ENCODE peak calls at places on chromosomes 1 and 21, in ten cellular contexts. R is GM12878, B is Panc1, U is GM23338, Y is endothelial cell of umbilical vein, G is transverse colon, X is prostate gland, D is GM12892, Z is stomach, Q is spleen. L is an unnamed sample.

GRCh38 chr1:210688482-210689233 is 360.0 kb downstream of the HHAT start:
- DNase-seq in R (no peak), B (no peak), U (no peak), Y (no peak), G (no peak), X (no peak), D (no peak), Z (no peak), Q (no peak), L (no peak)

GRCh38 chr21:45988366-45989347 is 7.1 kb downstream of the COL6A1 start:
- DNase-seq in R (no peak), B (no peak), U (no peak), Y (no peak), G (no peak), X (no peak), D (no peak), Z (no peak), Q (peak), L (no peak)

GRCh38 chr1:246733706-246734105 is 9.5 kb downstream of the SCCPDH start:
- DNase-seq in R (no peak), B (no peak), U (no peak), Y (peak), G (no peak), X (no peak), D (no peak), Z (no peak), Q (no peak), L (no peak)

GRCh38 chr1:162631546-162632233 is 574 bp upstream of the DDR2 start:
- DNase-seq in R (no peak), B (no peak), U (no peak), Y (peak), G (no peak), X (no peak), D (no peak), Z (no peak), Q (no peak), L (no peak)

GRCh38 chr1:214500349-214501055 is 50.9 kb downstream of the PTPN14 start:
- DNase-seq in R (no peak), B (no peak), U (no peak), Y (no peak), G (no peak), X (no peak), D (no peak), Z (no peak), Q (no peak), L (no peak)

GRCh38 chr1:154760469-154760933 is 109.6 kb downstream of the KCNN3 start:
- DNase-seq in R (no peak), B (no peak), U (peak), Y (peak), G (peak), X (peak), D (peak), Z (peak), Q (peak), L (no peak)

GRCh38 chr1:161962094-161962887 is 61.4 kb downstream of the OLFML2B start:
- DNase-seq in R (peak), B (no peak), U (no peak), Y (peak), G (no peak), X (no peak), D (no peak), Z (no peak), Q (no peak), L (no peak)

GRCh38 chr1:7302873-7303272 is 468.2 kb upstream of the VAMP3 start:
- DNase-seq in R (no peak), B (no peak), U (no peak), Y (no peak), G (no peak), X (no peak), D (no peak), Z (no peak), Q (no peak), L (no peak)

GRCh38 chr1:243420968-243421675 is 165.3 kb downstream of the SDCCAG8 start:
- DNase-seq in R (no peak), B (no peak), U (no peak), Y (no peak), G (no peak), X (no peak), D (no peak), Z (no peak), Q (no peak), L (no peak)

GRCh38 chr1:12407050-12407961 is 177.5 kb downstream of the VPS13D start:
- DNase-seq in R (peak), B (peak), U (peak), Y (peak), G (no peak), X (peak), D (no peak), Z (no peak), Q (no peak), L (no peak)

GRCh38 chr1:6521502-6521901 is 30.0 kb upstream of the PLEKHG5 start:
- DNase-seq in R (no peak), B (no peak), U (no peak), Y (no peak), G (no peak), X (no peak), D (no peak), Z (no peak), Q (no peak), L (no peak)

GRCh38 chr1:10962483-10962882 is 50.0 kb upstream of the TARDBP start:
- DNase-seq in R (no peak), B (no peak), U (no peak), Y (no peak), G (no peak), X (no peak), D (no peak), Z (peak), Q (no peak), L (no peak)

GRCh38 chr1:152034654-152035405 is 2.0 kb downstream of the S100A11 start:
- DNase-seq in R (peak), B (peak), U (peak), Y (peak), G (peak), X (peak), D (peak), Z (peak), Q (no peak), L (no peak)

GRCh38 chr1:223683586-223684487 is 18.3 kb upstream of the CAPN8 start:
- DNase-seq in R (no peak), B (peak), U (peak), Y (peak), G (peak), X (peak), D (no peak), Z (peak), Q (no peak), L (no peak)

GRCh38 chr1:217311766-217312165 is 319.1 kb downstream of the GPATCH2 start:
- DNase-seq in R (no peak), B (no peak), U (peak), Y (no peak), G (no peak), X (no peak), D (no peak), Z (no peak), Q (no peak), L (no peak)

GRCh38 chr1:157092831-157093230 is 6.8 kb downstream of the ETV3L start:
- DNase-seq in R (no peak), B (no peak), U (peak), Y (no peak), G (no peak), X (no peak), D (no peak), Z (peak), Q (peak), L (no peak)

GRCh38 chr1:72431810-72432209 is 149.5 kb upstream of the NEGR1 start:
- DNase-seq in R (no peak), B (no peak), U (no peak), Y (no peak), G (no peak), X (no peak), D (no peak), Z (no peak), Q (no peak), L (no peak)

GRCh38 chr1:115467790-115468189 is 129.7 kb upstream of the NGF start:
- DNase-seq in R (no peak), B (no peak), U (no peak), Y (no peak), G (no peak), X (no peak), D (no peak), Z (no peak), Q (no peak), L (no peak)

GRCh38 chr1:19045898-19046889 is 89.7 kb upstream of the IFFO2 start:
- DNase-seq in R (no peak), B (no peak), U (no peak), Y (no peak), G (peak), X (no peak), D (no peak), Z (no peak), Q (peak), L (no peak)

GRCh38 chr1:178344513-178345077 is 152.2 kb downstream of the CLEC20A start:
- DNase-seq in R (peak), B (peak), U (peak), Y (peak), G (no peak), X (no peak), D (no peak), Z (no peak), Q (no peak), L (no peak)

GRCh38 chr21:42474043-42474831 is 21.8 kb downstream of the RSPH1 start:
- DNase-seq in R (no peak), B (no peak), U (peak), Y (peak), G (peak), X (peak), D (no peak), Z (peak), Q (no peak), L (no peak)
- TF ChIP-seq POLR2AphosphoS5 in R (no peak), B (no peak), U (no peak), Y (peak), G (peak), X (peak), D (no peak), Z (no peak), Q (no peak), L (no peak)

DNA sequence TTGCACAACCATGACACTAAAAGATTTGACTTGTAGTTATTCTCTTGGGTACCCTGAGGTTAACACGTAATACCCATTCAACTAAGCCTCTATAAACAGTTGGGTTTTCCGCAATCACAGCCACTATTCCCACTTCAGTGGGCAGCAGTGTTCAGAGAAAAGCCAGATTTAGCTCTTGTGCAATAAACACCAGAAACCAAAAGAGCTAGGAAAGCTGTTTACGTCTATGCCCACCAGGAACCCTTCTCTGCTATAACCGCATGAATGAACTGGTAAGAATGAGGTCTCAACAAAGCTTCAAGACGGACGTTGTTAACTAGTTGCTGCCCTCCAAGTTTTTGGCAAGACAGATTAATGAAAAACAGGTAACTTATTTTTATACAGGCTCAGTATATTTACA is 101.3 kb downstream of the SLC45A1 start:
- DNase-seq in R (no peak), B (no peak), U (no peak), Y (no peak), G (no peak), X (no peak), D (no peak), Z (no peak), Q (no peak), L (no peak)
- TF ChIP-seq POLR2AphosphoS5 in R (no peak), B (no peak), U (no peak), Y (no peak), G (no peak), X (no peak), D (no peak), Z (peak), Q (no peak), L (no peak)

GRCh38 chr1:230144010-230144614 is 77.1 kb downstream of the GALNT2 start:
- DNase-seq in R (no peak), B (no peak), U (no peak), Y (no peak), G (no peak), X (no peak), D (no peak), Z (no peak), Q (peak), L (no peak)

GRCh38 chr1:230144765-230145504 is 77.9 kb downstream of the GALNT2 start:
- DNase-seq in R (no peak), B (no peak), U (no peak), Y (no peak), G (no peak), X (no peak), D (no peak), Z (no peak), Q (peak), L (no peak)

GRCh38 chr1:230142608-230143209 is 75.7 kb downstream of the GALNT2 start:
- DNase-seq in R (no peak), B (no peak), U (no peak), Y (no peak), G (no peak), X (no peak), D (no peak), Z (no peak), Q (peak), L (no peak)

GRCh38 chr1:230141797-230142607 is 75.0 kb downstream of the GALNT2 start:
- DNase-seq in R (no peak), B (no peak), U (peak), Y (no peak), G (no peak), X (no peak), D (no peak), Z (no peak), Q (peak), L (no peak)

DNA sequence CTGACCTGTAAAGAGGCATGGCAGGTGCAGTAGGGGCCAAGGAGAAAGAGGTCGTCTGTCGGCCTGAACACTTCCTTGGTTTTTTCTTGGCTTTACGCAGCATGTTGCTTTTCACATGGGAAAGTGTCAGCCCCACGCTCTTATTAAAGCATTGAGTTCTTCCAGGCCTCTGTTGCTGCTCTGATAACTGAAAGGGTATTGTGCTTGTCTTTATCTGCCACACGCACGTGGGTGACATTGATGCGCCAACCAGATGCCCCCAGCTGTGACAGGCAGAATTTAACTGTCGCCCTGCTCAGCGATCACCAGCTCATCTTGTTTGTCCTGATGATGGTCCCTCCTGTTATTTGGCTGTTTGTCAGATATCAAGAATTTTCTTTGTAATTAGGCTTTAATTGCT is 76.5 kb downstream of the GALNT2 start:
- DNase-seq in R (no peak), B (no peak), U (no peak), Y (no peak), G (no peak), X (no peak), D (no peak), Z (no peak), Q (peak), L (no peak)
- TF ChIP-seq POLR2AphosphoS5 in R (no peak), B (no peak), U (no peak), Y (no peak), G (no peak), X (no peak), D (no peak), Z (no peak), Q (no peak), L (no peak)

DNA sequence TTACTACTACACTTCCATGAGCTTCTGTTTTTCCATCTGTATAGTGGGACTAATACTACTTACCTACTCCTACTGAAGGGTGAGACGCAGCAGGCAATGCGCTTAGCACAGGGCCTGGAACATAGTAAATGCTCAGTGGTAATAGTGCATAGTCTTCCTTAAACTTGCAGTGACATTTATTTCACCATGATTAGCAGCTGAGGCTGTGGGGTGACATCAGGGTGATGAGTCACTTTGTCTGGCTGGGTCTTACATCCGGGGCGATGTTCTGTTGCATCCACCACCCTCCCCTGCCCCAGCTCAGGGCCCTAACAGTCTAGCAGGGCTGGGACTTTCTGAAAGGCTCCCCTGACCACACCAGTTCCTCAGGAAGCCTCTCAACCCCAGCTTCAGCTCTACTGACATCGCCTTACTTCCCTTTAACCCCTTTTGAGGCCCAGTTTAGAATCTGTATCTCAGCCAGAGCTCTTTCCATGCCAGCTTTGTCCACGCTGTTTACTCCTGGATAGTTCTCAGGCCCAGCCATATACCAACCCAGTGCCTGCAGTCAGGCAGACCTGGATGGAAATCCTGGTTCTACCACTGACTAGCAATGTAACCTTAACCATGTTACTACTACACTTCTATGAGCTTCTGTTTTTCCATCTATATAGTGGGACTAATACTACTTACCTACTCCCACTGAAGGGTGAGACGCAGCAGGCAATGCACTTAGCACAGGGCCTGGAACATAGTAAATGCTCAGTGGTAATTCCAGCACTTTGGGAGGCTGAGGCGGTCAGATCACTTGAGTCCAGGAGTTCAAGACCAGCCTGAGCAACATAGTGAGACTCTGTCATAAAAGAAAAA is 66.3 kb downstream of the CD58 start:
- DNase-seq in R (peak), B (no peak), U (no peak), Y (no peak), G (peak), X (peak), D (peak), Z (peak), Q (peak), L (no peak)
- TF ChIP-seq POLR2AphosphoS5 in R (no peak), B (no peak), U (no peak), Y (no peak), G (no peak), X (no peak), D (no peak), Z (no peak), Q (peak), L (no peak)

DNA sequence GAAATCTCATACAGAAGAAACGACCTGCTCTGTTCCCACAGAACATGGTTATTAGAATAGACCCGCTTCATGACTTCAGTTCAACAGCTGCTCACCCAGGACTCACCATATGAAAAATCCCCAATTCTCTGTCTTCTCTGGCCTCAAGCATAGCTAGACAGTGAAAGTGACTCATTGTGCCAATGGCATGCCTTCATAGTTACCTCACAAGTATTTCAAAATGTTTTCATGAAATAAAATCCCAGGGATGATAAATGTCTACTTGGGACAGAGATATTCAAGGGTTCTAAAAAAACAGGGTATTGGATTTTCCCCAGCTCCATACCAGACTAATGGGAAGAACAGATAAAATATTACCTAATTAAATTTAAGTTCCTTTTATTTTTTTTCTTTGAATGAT is 82.3 kb downstream of the NOTCH2 start:
- DNase-seq in R (no peak), B (no peak), U (no peak), Y (peak), G (no peak), X (no peak), D (no peak), Z (no peak), Q (no peak), L (no peak)
- TF ChIP-seq POLR2AphosphoS5 in R (no peak), B (no peak), U (no peak), Y (no peak), G (peak), X (peak), D (no peak), Z (no peak), Q (no peak), L (no peak)

DNA sequence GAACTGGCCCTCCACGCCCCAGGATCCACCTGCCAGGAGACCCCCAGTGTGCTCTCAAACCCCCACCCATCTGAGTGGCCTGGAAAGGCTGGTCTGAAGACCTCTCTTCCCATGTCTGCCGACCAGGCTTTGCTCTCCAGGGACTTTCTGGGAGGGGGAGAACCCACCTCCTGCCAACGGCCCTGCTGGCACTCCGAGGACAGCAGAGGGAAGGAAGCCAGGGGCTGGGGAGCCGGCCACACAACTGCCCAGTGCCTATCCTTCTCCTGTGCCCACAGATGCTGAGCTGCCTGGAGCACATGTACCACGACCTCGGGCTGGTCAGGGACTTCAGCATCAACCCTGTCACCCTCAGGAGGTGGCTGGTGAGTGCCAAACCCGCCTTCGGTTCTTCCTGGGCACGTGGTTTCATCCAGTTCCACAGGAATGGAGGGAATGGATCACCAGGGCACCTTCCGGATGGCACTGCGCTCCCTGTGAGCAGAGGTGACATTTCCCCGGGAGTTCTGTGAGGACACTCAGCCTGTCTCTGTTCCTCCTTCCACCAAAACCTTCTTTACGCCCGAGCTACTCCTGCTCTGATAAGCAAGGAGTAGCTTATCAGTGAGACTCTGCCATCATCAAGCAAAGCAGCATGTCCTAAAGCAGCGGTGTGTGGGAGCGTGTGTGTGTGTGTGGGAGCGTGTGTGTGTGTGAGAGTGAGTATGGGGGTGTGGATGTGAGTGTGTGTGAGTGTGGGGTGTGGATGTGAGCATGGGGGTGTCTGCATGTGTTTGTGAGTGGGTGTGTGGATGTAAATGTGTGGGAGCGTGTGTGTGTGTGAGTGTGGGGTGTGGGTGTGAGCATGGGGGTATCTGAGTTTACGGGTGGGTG is 105.5 kb downstream of the PDE9A start:
- DNase-seq in R (no peak), B (no peak), U (no peak), Y (no peak), G (no peak), X (no peak), D (no peak), Z (no peak), Q (peak), L (no peak)
- TF ChIP-seq POLR2AphosphoS5 in R (no peak), B (no peak), U (no peak), Y (no peak), G (no peak), X (no peak), D (no peak), Z (no peak), Q (no peak), L (no peak)

GRCh38 chr1:200415227-200415626 is 5.4 kb upstream of the ZNF281 start:
- DNase-seq in R (no peak), B (no peak), U (no peak), Y (peak), G (no peak), X (no peak), D (no peak), Z (no peak), Q (no peak), L (no peak)

GRCh38 chr1:200411406-200412257 is 1.8 kb upstream of the ZNF281 start:
- DNase-seq in R (no peak), B (no peak), U (peak), Y (no peak), G (no peak), X (no peak), D (no peak), Z (no peak), Q (no peak), L (no peak)

GRCh38 chr1:200414657-200415056 is 4.8 kb upstream of the ZNF281 start:
- DNase-seq in R (no peak), B (no peak), U (no peak), Y (no peak), G (no peak), X (no peak), D (no peak), Z (no peak), Q (no peak), L (no peak)

GRCh38 chr1:200410566-200410878 is 686 bp upstream of the ZNF281 start:
- DNase-seq in R (no peak), B (no peak), U (peak), Y (no peak), G (peak), X (no peak), D (no peak), Z (no peak), Q (no peak), L (no peak)

GRCh38 chr1:200415693-200416593 is 6.1 kb upstream of the ZNF281 start:
- DNase-seq in R (no peak), B (peak), U (no peak), Y (peak), G (peak), X (peak), D (no peak), Z (peak), Q (no peak), L (peak)
- TF ChIP-seq POLR2AphosphoS5 in R (no peak), B (peak), U (no peak), Y (peak), G (peak), X (peak), D (no peak), Z (peak), Q (no peak), L (no peak)

L was measured in SK-N-MC.